ENCODE peak calls at places on chromosomes 7 and 10, in ten cellular contexts. One of them, this sample, is unnamed.

GRCh38 chr10:11339013-11339412 is 272.4 kb downstream of the USP6NL start:
- DNase-seq in GM12878: no peak
- DNase-seq in astrocyte: no peak
- DNase-seq in fibroblast of lung: no peak
- DNase-seq in HepG2: no peak
- DNase-seq in adipocyte: no peak
- DNase-seq in mammary epithelial cell: no peak
- DNase-seq in IMR-90: no peak
- DNase-seq in SK-N-SH: no peak
- DNase-seq in colonic mucosa: no peak
- DNase-seq in this sample: no peak

GRCh38 chr10:78337646-78338391 is 304.2 kb downstream of the RPS24 start:
- DNase-seq in GM12878: no peak
- DNase-seq in astrocyte: peak
- DNase-seq in fibroblast of lung: no peak
- DNase-seq in HepG2: no peak
- DNase-seq in adipocyte: no peak
- DNase-seq in mammary epithelial cell: no peak
- DNase-seq in IMR-90: peak
- DNase-seq in SK-N-SH: no peak
- DNase-seq in colonic mucosa: peak
- DNase-seq in this sample: no peak

GRCh38 chr7:134440067-134440466 is 18.8 kb downstream of the AKR1B1 start:
- DNase-seq in GM12878: no peak
- DNase-seq in astrocyte: no peak
- DNase-seq in fibroblast of lung: no peak
- DNase-seq in HepG2: no peak
- DNase-seq in adipocyte: no peak
- DNase-seq in mammary epithelial cell: no peak
- DNase-seq in IMR-90: no peak
- DNase-seq in SK-N-SH: no peak
- DNase-seq in colonic mucosa: no peak
- DNase-seq in this sample: no peak

GRCh38 chr7:66211429-66211828 is 6.3 kb downstream of the TPST1 start:
- DNase-seq in GM12878: no peak
- DNase-seq in astrocyte: peak
- DNase-seq in fibroblast of lung: peak
- DNase-seq in HepG2: no peak
- DNase-seq in adipocyte: peak
- DNase-seq in mammary epithelial cell: no peak
- DNase-seq in IMR-90: peak
- DNase-seq in SK-N-SH: no peak
- DNase-seq in colonic mucosa: no peak
- DNase-seq in this sample: no peak

GRCh38 chr7:2198206-2198605 is 34.5 kb downstream of the MAD1L1 start:
- DNase-seq in GM12878: no peak
- DNase-seq in astrocyte: no peak
- DNase-seq in fibroblast of lung: no peak
- DNase-seq in HepG2: no peak
- DNase-seq in adipocyte: no peak
- DNase-seq in mammary epithelial cell: no peak
- DNase-seq in IMR-90: no peak
- DNase-seq in SK-N-SH: peak
- DNase-seq in colonic mucosa: no peak
- DNase-seq in this sample: no peak

GRCh38 chr7:50970092-50970491 is 187.4 kb upstream of the GRB10 start:
- DNase-seq in GM12878: no peak
- DNase-seq in astrocyte: no peak
- DNase-seq in fibroblast of lung: no peak
- DNase-seq in HepG2: no peak
- DNase-seq in adipocyte: no peak
- DNase-seq in mammary epithelial cell: no peak
- DNase-seq in IMR-90: no peak
- DNase-seq in SK-N-SH: no peak
- DNase-seq in colonic mucosa: no peak
- DNase-seq in this sample: no peak

GRCh38 chr7:33921216-33921938 is 16.0 kb downstream of the BMPER start:
- DNase-seq in GM12878: no peak
- DNase-seq in astrocyte: no peak
- DNase-seq in fibroblast of lung: peak
- DNase-seq in HepG2: no peak
- DNase-seq in adipocyte: no peak
- DNase-seq in mammary epithelial cell: no peak
- DNase-seq in IMR-90: peak
- DNase-seq in SK-N-SH: no peak
- DNase-seq in colonic mucosa: peak
- DNase-seq in this sample: peak

GRCh38 chr7:100446040-100446439 is 9.7 kb upstream of the PPP1R35 start:
- DNase-seq in GM12878: no peak
- DNase-seq in astrocyte: no peak
- DNase-seq in fibroblast of lung: peak
- DNase-seq in HepG2: no peak
- DNase-seq in adipocyte: peak
- DNase-seq in mammary epithelial cell: no peak
- DNase-seq in IMR-90: peak
- DNase-seq in SK-N-SH: no peak
- DNase-seq in colonic mucosa: no peak
- DNase-seq in this sample: peak

GRCh38 chr7:38751416-38751815 is 120.2 kb upstream of the AMPH start:
- DNase-seq in GM12878: no peak
- DNase-seq in astrocyte: no peak
- DNase-seq in fibroblast of lung: no peak
- DNase-seq in HepG2: no peak
- DNase-seq in adipocyte: peak
- DNase-seq in mammary epithelial cell: no peak
- DNase-seq in IMR-90: peak
- DNase-seq in SK-N-SH: no peak
- DNase-seq in colonic mucosa: no peak
- DNase-seq in this sample: no peak

GRCh38 chr10:75019360-75019759 is 92.1 kb upstream of the SAMD8 start:
- DNase-seq in GM12878: no peak
- DNase-seq in astrocyte: peak
- DNase-seq in fibroblast of lung: peak
- DNase-seq in HepG2: no peak
- DNase-seq in adipocyte: peak
- DNase-seq in mammary epithelial cell: peak
- DNase-seq in IMR-90: peak
- DNase-seq in SK-N-SH: no peak
- DNase-seq in colonic mucosa: no peak
- DNase-seq in this sample: no peak

GRCh38 chr10:6778992-6779701 is 199.1 kb upstream of the PRKCQ start:
- DNase-seq in GM12878: no peak
- DNase-seq in astrocyte: peak
- DNase-seq in fibroblast of lung: peak
- DNase-seq in HepG2: no peak
- DNase-seq in adipocyte: peak
- DNase-seq in mammary epithelial cell: peak
- DNase-seq in IMR-90: peak
- DNase-seq in SK-N-SH: no peak
- DNase-seq in colonic mucosa: no peak
- DNase-seq in this sample: peak

GRCh38 chr7:70695804-70696104 is 436.2 kb upstream of the GALNT17 start:
- DNase-seq in GM12878: no peak
- DNase-seq in astrocyte: no peak
- DNase-seq in fibroblast of lung: peak
- DNase-seq in HepG2: no peak
- DNase-seq in adipocyte: peak
- DNase-seq in mammary epithelial cell: peak
- DNase-seq in IMR-90: no peak
- DNase-seq in SK-N-SH: peak
- DNase-seq in colonic mucosa: peak
- DNase-seq in this sample: no peak

GRCh38 chr10:13872411-13872810 is 285.6 kb downstream of the PRPF18 start:
- DNase-seq in GM12878: no peak
- DNase-seq in astrocyte: peak
- DNase-seq in fibroblast of lung: no peak
- DNase-seq in HepG2: no peak
- DNase-seq in adipocyte: no peak
- DNase-seq in mammary epithelial cell: no peak
- DNase-seq in IMR-90: no peak
- DNase-seq in SK-N-SH: no peak
- DNase-seq in colonic mucosa: no peak
- DNase-seq in this sample: no peak

GRCh38 chr10:50576245-50576815 is 47.4 kb downstream of the SGMS1 start:
- DNase-seq in GM12878: no peak
- DNase-seq in astrocyte: no peak
- DNase-seq in fibroblast of lung: peak
- DNase-seq in HepG2: no peak
- DNase-seq in adipocyte: no peak
- DNase-seq in mammary epithelial cell: no peak
- DNase-seq in IMR-90: peak
- DNase-seq in SK-N-SH: no peak
- DNase-seq in colonic mucosa: no peak
- DNase-seq in this sample: no peak

GRCh38 chr7:93461350-93461749 is 113.2 kb downstream of the CALCR start:
- DNase-seq in GM12878: no peak
- DNase-seq in astrocyte: no peak
- DNase-seq in fibroblast of lung: no peak
- DNase-seq in HepG2: no peak
- DNase-seq in adipocyte: no peak
- DNase-seq in mammary epithelial cell: no peak
- DNase-seq in IMR-90: no peak
- DNase-seq in SK-N-SH: no peak
- DNase-seq in colonic mucosa: no peak
- DNase-seq in this sample: no peak

GRCh38 chr7:42198296-42198695 is 38.7 kb downstream of the GLI3 start:
- DNase-seq in GM12878: no peak
- DNase-seq in astrocyte: peak
- DNase-seq in fibroblast of lung: no peak
- DNase-seq in HepG2: no peak
- DNase-seq in adipocyte: no peak
- DNase-seq in mammary epithelial cell: peak
- DNase-seq in IMR-90: no peak
- DNase-seq in SK-N-SH: no peak
- DNase-seq in colonic mucosa: no peak
- DNase-seq in this sample: no peak

GRCh38 chr7:44282601-44283171 is 42.7 kb downstream of the CAMK2B start:
- DNase-seq in GM12878: no peak
- DNase-seq in astrocyte: no peak
- DNase-seq in fibroblast of lung: no peak
- DNase-seq in HepG2: no peak
- DNase-seq in adipocyte: no peak
- DNase-seq in mammary epithelial cell: no peak
- DNase-seq in IMR-90: no peak
- DNase-seq in SK-N-SH: peak
- DNase-seq in colonic mucosa: no peak
- DNase-seq in this sample: peak

DNA sequence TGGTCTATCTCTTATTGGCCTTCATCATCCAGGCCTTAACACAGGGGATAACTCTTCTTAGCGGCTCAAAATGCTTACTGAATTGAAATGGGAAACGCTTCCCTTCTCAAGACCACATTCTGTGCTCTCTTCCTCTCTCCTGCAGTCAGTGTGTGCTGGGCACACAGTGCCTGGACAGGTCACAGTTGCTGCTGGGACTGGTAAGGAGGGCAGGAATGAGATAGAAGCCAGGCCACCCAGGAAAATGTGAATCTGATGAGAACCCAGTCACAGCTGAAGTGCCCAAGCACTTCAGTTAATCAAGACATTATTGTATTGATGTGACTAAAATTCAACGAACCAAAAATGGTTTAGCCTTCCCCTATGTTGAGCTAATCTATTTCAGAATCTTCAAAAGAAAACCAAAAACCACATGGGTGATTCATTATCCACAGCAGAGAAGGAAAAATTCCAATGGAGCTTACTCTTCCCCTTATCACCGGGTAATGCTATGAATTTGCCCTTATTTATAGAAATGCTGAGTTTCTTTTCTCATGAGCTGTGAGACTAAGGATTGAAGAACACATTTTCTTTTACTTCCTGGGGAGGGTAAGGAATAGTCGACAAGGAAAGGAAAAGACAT is 41.2 kb upstream of the PLPP4 start:
- DNase-seq in GM12878: no peak
- DNase-seq in astrocyte: peak
- DNase-seq in fibroblast of lung: no peak
- DNase-seq in HepG2: no peak
- DNase-seq in adipocyte: peak
- DNase-seq in mammary epithelial cell: peak
- DNase-seq in IMR-90: peak
- DNase-seq in SK-N-SH: no peak
- DNase-seq in colonic mucosa: no peak
- DNase-seq in this sample: no peak
- H3K9ac ChIP-seq in GM12878: no peak
- H3K9ac ChIP-seq in astrocyte: peak
- H3K9ac ChIP-seq in fibroblast of lung: no peak
- H3K9ac ChIP-seq in HepG2: no peak
- H3K9ac ChIP-seq in adipocyte: no peak
- H3K9ac ChIP-seq in mammary epithelial cell: no peak
- H3K9ac ChIP-seq in IMR-90: no peak
- H3K9ac ChIP-seq in SK-N-SH: peak
- H3K9ac ChIP-seq in colonic mucosa: no peak
- H3K9ac ChIP-seq in this sample: no peak

DNA sequence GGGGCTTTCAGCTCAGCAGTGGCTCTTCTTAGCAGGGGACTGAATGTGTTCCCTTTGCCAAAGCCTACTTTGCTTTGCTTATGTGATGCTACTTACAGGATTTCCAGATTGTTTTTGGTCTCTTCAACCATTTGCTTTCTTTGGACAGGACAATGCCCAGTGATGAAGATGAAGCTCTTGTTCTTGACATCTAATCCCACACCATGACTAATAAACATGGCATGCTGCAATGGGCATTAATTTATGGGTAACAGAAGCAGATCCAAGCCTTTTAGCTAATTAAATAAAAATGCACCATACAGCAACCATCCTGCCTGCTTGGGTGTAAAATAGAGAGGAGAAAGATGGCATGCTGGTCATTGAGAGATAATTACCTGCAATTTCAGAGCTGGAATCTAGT is 175.5 kb upstream of the ITGB1 start:
- DNase-seq in GM12878: no peak
- DNase-seq in astrocyte: peak
- DNase-seq in fibroblast of lung: no peak
- DNase-seq in HepG2: no peak
- DNase-seq in adipocyte: no peak
- DNase-seq in mammary epithelial cell: peak
- DNase-seq in IMR-90: no peak
- DNase-seq in SK-N-SH: no peak
- DNase-seq in colonic mucosa: no peak
- DNase-seq in this sample: no peak
- H3K9ac ChIP-seq in GM12878: no peak
- H3K9ac ChIP-seq in astrocyte: peak
- H3K9ac ChIP-seq in fibroblast of lung: no peak
- H3K9ac ChIP-seq in HepG2: no peak
- H3K9ac ChIP-seq in adipocyte: no peak
- H3K9ac ChIP-seq in mammary epithelial cell: peak
- H3K9ac ChIP-seq in IMR-90: no peak
- H3K9ac ChIP-seq in SK-N-SH: peak
- H3K9ac ChIP-seq in colonic mucosa: no peak
- H3K9ac ChIP-seq in this sample: no peak

GRCh38 chr10:71620642-71621041 is 98.9 kb downstream of the C10orf105 start:
- DNase-seq in GM12878: no peak
- DNase-seq in astrocyte: no peak
- DNase-seq in fibroblast of lung: no peak
- DNase-seq in HepG2: no peak
- DNase-seq in adipocyte: no peak
- DNase-seq in mammary epithelial cell: no peak
- DNase-seq in IMR-90: no peak
- DNase-seq in SK-N-SH: no peak
- DNase-seq in colonic mucosa: no peak
- DNase-seq in this sample: no peak
- H3K9ac ChIP-seq in GM12878: no peak
- H3K9ac ChIP-seq in astrocyte: no peak
- H3K9ac ChIP-seq in fibroblast of lung: no peak
- H3K9ac ChIP-seq in HepG2: no peak
- H3K9ac ChIP-seq in adipocyte: peak
- H3K9ac ChIP-seq in mammary epithelial cell: no peak
- H3K9ac ChIP-seq in IMR-90: no peak
- H3K9ac ChIP-seq in SK-N-SH: no peak
- H3K9ac ChIP-seq in colonic mucosa: no peak
- H3K9ac ChIP-seq in this sample: no peak

GRCh38 chr7:155744931-155745683 is 67.2 kb downstream of the SHH start:
- DNase-seq in GM12878: no peak
- DNase-seq in astrocyte: no peak
- DNase-seq in fibroblast of lung: no peak
- DNase-seq in HepG2: no peak
- DNase-seq in adipocyte: no peak
- DNase-seq in mammary epithelial cell: no peak
- DNase-seq in IMR-90: no peak
- DNase-seq in SK-N-SH: no peak
- DNase-seq in colonic mucosa: no peak
- DNase-seq in this sample: peak
- H3K9ac ChIP-seq in GM12878: no peak
- H3K9ac ChIP-seq in astrocyte: no peak
- H3K9ac ChIP-seq in fibroblast of lung: no peak
- H3K9ac ChIP-seq in HepG2: no peak
- H3K9ac ChIP-seq in adipocyte: no peak
- H3K9ac ChIP-seq in mammary epithelial cell: no peak
- H3K9ac ChIP-seq in IMR-90: no peak
- H3K9ac ChIP-seq in SK-N-SH: no peak
- H3K9ac ChIP-seq in colonic mucosa: no peak
- H3K9ac ChIP-seq in this sample: no peak